ENCODE peak calls at places on chromosomes 4 and X, in seven cellular contexts. R, U, H, I, W, X and E are unnamed samples.

GRCh38 chrX:111337067-111337466 is 66.8 kb upstream of the CAPN6 start:
- DNase-seq in R (no peak), U (no peak), H (no peak), I (no peak), W (no peak), X (no peak), E (no peak)

GRCh38 chrX:133985164-133986007 is at the start of gene GPC3:
- DNase-seq in R (peak), U (peak), H (no peak), I (peak), W (peak), X (peak), E (peak)

GRCh38 chr4:101981756-101982155 is 191.2 kb downstream of the BANK1 start:
- DNase-seq in R (no peak), U (peak), H (no peak), I (no peak), W (peak), X (no peak), E (no peak)

GRCh38 chr4:53273726-53274125 is 92.1 kb downstream of the SCFD2 start:
- DNase-seq in R (no peak), U (no peak), H (no peak), I (no peak), W (no peak), X (no peak), E (no peak)

GRCh38 chrX:118347131-118347530 is 1.2 kb downstream of the WDR44 start:
- DNase-seq in R (no peak), U (no peak), H (no peak), I (no peak), W (no peak), X (no peak), E (no peak)

GRCh38 chr4:25650271-25650670 is 5.4 kb upstream of the SLC34A2 start:
- DNase-seq in R (no peak), U (no peak), H (no peak), I (no peak), W (no peak), X (no peak), E (no peak)

GRCh38 chrX:13476384-13476783 is 93.0 kb upstream of the EGFL6 start:
- DNase-seq in R (no peak), U (no peak), H (no peak), I (no peak), W (no peak), X (no peak), E (no peak)

GRCh38 chr4:140240237-140240636 is 86.3 kb upstream of the MAML3 start:
- DNase-seq in R (no peak), U (peak), H (no peak), I (no peak), W (no peak), X (no peak), E (peak)

GRCh38 chr4:30870513-30870912 is 150.3 kb downstream of the PCDH7 start:
- DNase-seq in R (no peak), U (peak), H (no peak), I (no peak), W (no peak), X (no peak), E (no peak)

GRCh38 chrX:30804462-30804861 is 84.6 kb downstream of the TAB3 start:
- DNase-seq in R (no peak), U (no peak), H (no peak), I (no peak), W (no peak), X (no peak), E (no peak)

GRCh38 chr4:78601013-78601412 is 49.4 kb downstream of the ANXA3 start:
- DNase-seq in R (no peak), U (no peak), H (no peak), I (no peak), W (no peak), X (no peak), E (peak)

GRCh38 chrX:15277594-15277993 is 7.7 kb upstream of the ASB9 start:
- DNase-seq in R (no peak), U (no peak), H (no peak), I (no peak), W (no peak), X (no peak), E (no peak)

GRCh38 chr4:54570822-54571221 is 86.9 kb upstream of the KIT start:
- DNase-seq in R (no peak), U (no peak), H (no peak), I (no peak), W (no peak), X (no peak), E (no peak)

GRCh38 chr4:11079171-11079570 is 349.5 kb downstream of the HS3ST1 start:
- DNase-seq in R (no peak), U (no peak), H (no peak), I (no peak), W (no peak), X (no peak), E (no peak)

GRCh38 chr4:31918891-31919290 is 1198.7 kb downstream of the PCDH7 start:
- DNase-seq in R (no peak), U (no peak), H (no peak), I (no peak), W (no peak), X (no peak), E (no peak)

GRCh38 chr4:40719008-40719623 is 30.6 kb upstream of the NSUN7 start:
- DNase-seq in R (peak), U (no peak), H (peak), I (no peak), W (no peak), X (no peak), E (no peak)

GRCh38 chr4:125938541-125938940 is 623.8 kb downstream of the FAT4 start:
- DNase-seq in R (no peak), U (no peak), H (no peak), I (no peak), W (no peak), X (no peak), E (no peak)

GRCh38 chr4:125070869-125071268 is 243.9 kb upstream of the FAT4 start:
- DNase-seq in R (no peak), U (no peak), H (no peak), I (no peak), W (no peak), X (no peak), E (no peak)

GRCh38 chrX:3743821-3744439 is 30.5 kb upstream of the PRKX start:
- DNase-seq in R (no peak), U (no peak), H (no peak), I (no peak), W (no peak), X (peak), E (no peak)

GRCh38 chr4:4697584-4697983 is 155.7 kb upstream of the STX18 start:
- DNase-seq in R (no peak), U (no peak), H (no peak), I (no peak), W (no peak), X (no peak), E (no peak)

GRCh38 chrX:27893871-27894270 is 86.1 kb downstream of the MAGEB10 start:
- DNase-seq in R (no peak), U (no peak), H (no peak), I (no peak), W (no peak), X (no peak), E (no peak)

GRCh38 chrX:136627381-136627780 is 20.6 kb upstream of the CD40LG start:
- DNase-seq in R (no peak), U (no peak), H (no peak), I (no peak), W (no peak), X (no peak), E (no peak)

GRCh38 chr4:107818301-107818910 is 6.3 kb upstream of the SGMS2 start:
- DNase-seq in R (no peak), U (no peak), H (no peak), I (no peak), W (no peak), X (no peak), E (no peak)

GRCh38 chrX:51148848-51149247 is 183.8 kb upstream of the NUDT10 start:
- DNase-seq in R (no peak), U (no peak), H (peak), I (peak), W (no peak), X (no peak), E (no peak)

GRCh38 chr4:76449362-76449767 is 14.3 kb downstream of the SHROOM3 start:
- DNase-seq in R (no peak), U (no peak), H (no peak), I (no peak), W (no peak), X (no peak), E (no peak)

GRCh38 chr4:29336851-29337250 is 1383.3 kb upstream of the PCDH7 start:
- DNase-seq in R (no peak), U (peak), H (no peak), I (no peak), W (no peak), X (no peak), E (no peak)

GRCh38 chrX:111431007-111431406 is 19.0 kb upstream of the DCX start:
- DNase-seq in R (no peak), U (no peak), H (no peak), I (no peak), W (no peak), X (no peak), E (no peak)

GRCh38 chrX:67732864-67733263 is 189.0 kb downstream of the AR start:
- DNase-seq in R (no peak), U (no peak), H (no peak), I (no peak), W (no peak), X (no peak), E (no peak)

GRCh38 chr4:41360911-41361830 is 104.4 kb downstream of the UCHL1 start:
- DNase-seq in R (peak), U (peak), H (no peak), I (peak), W (peak), X (no peak), E (peak)

GRCh38 chr4:155759372-155760252 is 791 bp downstream of the GUCY1B1 start:
- DNase-seq in R (no peak), U (peak), H (no peak), I (peak), W (peak), X (peak), E (peak)

GRCh38 chr4:55036405-55036804 is 89.0 kb downstream of the KDR start:
- DNase-seq in R (no peak), U (no peak), H (no peak), I (no peak), W (no peak), X (no peak), E (no peak)

GRCh38 chr4:129583868-129584267 is 487.9 kb downstream of the C4orf33 start:
- DNase-seq in R (no peak), U (no peak), H (no peak), I (no peak), W (no peak), X (no peak), E (peak)

GRCh38 chr4:133148690-133149363 is at the start of gene PCDH10:
- DNase-seq in R (peak), U (peak), H (no peak), I (peak), W (peak), X (peak), E (peak)

GRCh38 chrX:149045645-149046210 is 459.4 kb downstream of the IDS start:
- DNase-seq in R (no peak), U (no peak), H (no peak), I (no peak), W (no peak), X (no peak), E (no peak)

GRCh38 chrX:40172169-40172979 is 74.6 kb upstream of the BCOR start:
- DNase-seq in R (no peak), U (no peak), H (peak), I (peak), W (peak), X (no peak), E (no peak)

GRCh38 chr4:168923526-168924194 is 86.4 kb downstream of the CBR4 start:
- DNase-seq in R (peak), U (peak), H (peak), I (peak), W (no peak), X (peak), E (peak)

GRCh38 chrX:50495616-50496015 is 25.0 kb upstream of the DGKK start:
- DNase-seq in R (no peak), U (no peak), H (no peak), I (no peak), W (no peak), X (no peak), E (peak)

GRCh38 chr4:116180056-116180690 is 905.2 kb downstream of the TRAM1L1 start:
- DNase-seq in R (no peak), U (peak), H (peak), I (no peak), W (no peak), X (no peak), E (no peak)

GRCh38 chr4:150318971-150319370 is 240.7 kb downstream of the DCLK2 start:
- DNase-seq in R (no peak), U (no peak), H (no peak), I (no peak), W (no peak), X (no peak), E (no peak)